ENCODE peak calls at places on chromosomes 16 and 17, in four cellular contexts. I, R, X and M are unnamed samples.

GRCh38 chr17:42290577-42290976 is 2.3 kb downstream of the STAT5A start:
- DNase-seq in I (peak; percentile 16), R (no peak), X (no peak), M (no peak)

GRCh38 chr16:3578610-3579551 is 1.7 kb upstream of the NLRC3 start:
- DNase-seq in I (no peak), R (no peak), X (peak; percentile 69), M (peak; percentile 47)

GRCh38 chr16:49012961-49013726 is 268.5 kb downstream of the CBLN1 start:
- DNase-seq in I (no peak), R (no peak), X (peak; percentile 37), M (no peak)

GRCh38 chr17:2295575-2295974 is 8.0 kb downstream of the SMG6 start:
- DNase-seq in I (no peak), R (peak; percentile 11), X (no peak), M (no peak)

GRCh38 chr16:72013888-72014538 is 5.5 kb downstream of the DHODH start:
- DNase-seq in I (no peak), R (no peak), X (no peak), M (peak; percentile 90)

GRCh38 chr17:38870259-38871165 is 654 bp downstream of the LASP1 start:
- DNase-seq in I (peak; percentile 74), R (peak; percentile 42), X (peak; percentile 79), M (peak; percentile 45)

GRCh38 chr17:19718613-19719364 is 2.4 kb upstream of the SLC47A2 start:
- DNase-seq in I (peak; percentile 74), R (no peak), X (peak; percentile 78), M (peak; percentile 64)

GRCh38 chr17:16106161-16106891 is 106.7 kb downstream of the TTC19 start:
- DNase-seq in I (no peak), R (peak; percentile 79), X (no peak), M (no peak)

GRCh38 chr16:22386976-22387375 is 12.6 kb upstream of the CDR2 start:
- DNase-seq in I (no peak), R (peak; percentile 95), X (no peak), M (no peak)

GRCh38 chr16:46745594-46745993 is 2.5 kb downstream of the MYLK3 start:
- DNase-seq in I (no peak), R (no peak), X (no peak), M (peak; percentile 68)

GRCh38 chr16:83940157-83940556 is 12.9 kb upstream of the OSGIN1 start:
- DNase-seq in I (no peak), R (no peak), X (no peak), M (no peak)

GRCh38 chr16:21194771-21195301 is 16.5 kb downstream of the ZP2 start:
- DNase-seq in I (no peak), R (no peak), X (no peak), M (no peak)

GRCh38 chr16:50956637-50957036 is 194.4 kb downstream of the SALL1 start:
- DNase-seq in I (no peak), R (no peak), X (no peak), M (no peak)

GRCh38 chr16:57594531-57595031 is 33.8 kb upstream of the ADGRG1 start:
- DNase-seq in I (no peak), R (no peak), X (no peak), M (no peak)

GRCh38 chr16:81626181-81626674 is 152.9 kb upstream of the PLCG2 start:
- DNase-seq in I (no peak), R (peak; percentile 61), X (no peak), M (no peak)

GRCh38 chr16:82263456-82264159 is 93.6 kb upstream of the MPHOSPH6 start:
- DNase-seq in I (peak; percentile 61), R (peak; percentile 51), X (peak; percentile 68), M (peak; percentile 68)

GRCh38 chr17:62995377-62995885 is 29.4 kb downstream of the TANC2 start:
- DNase-seq in I (no peak), R (peak; percentile 43), X (no peak), M (peak; percentile 56)

GRCh38 chr16:9008335-9009260 is 44.9 kb upstream of the USP7 start:
- DNase-seq in I (peak; percentile 89), R (peak; percentile 56), X (peak; percentile 93), M (peak; percentile 86)

GRCh38 chr16:72210571-72210970 is 38.6 kb upstream of the PMFBP1 start:
- DNase-seq in I (no peak), R (no peak), X (no peak), M (no peak)

DNA sequence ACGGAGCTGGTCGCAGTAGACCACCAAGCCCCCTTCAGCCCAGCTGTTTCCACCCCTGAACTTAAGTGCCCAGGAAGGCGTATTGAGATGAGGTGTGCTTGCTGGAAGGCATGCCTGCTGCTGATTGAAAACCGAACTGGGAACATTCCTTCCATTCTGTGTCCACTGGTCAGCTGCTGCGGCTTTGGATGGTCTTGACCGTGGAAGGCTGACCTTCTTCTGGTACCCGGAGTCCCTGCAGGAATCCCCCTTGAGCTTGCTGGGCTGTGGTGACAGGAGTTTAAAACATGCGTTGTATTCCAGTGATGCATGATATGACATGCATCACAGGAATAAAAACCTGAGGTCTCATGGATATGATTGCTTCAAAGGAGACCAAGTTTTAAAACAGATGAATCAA is 31.4 kb downstream of the IL4R start:
- DNase-seq in I (no peak), R (no peak), X (no peak), M (no peak)
- H4K5ac ChIP-seq in I (no peak overlapping the region), R (no peak overlapping the region), X (no peak overlapping the region), M (no peak overlapping the region)

GRCh38 chr17:78130439-78131101 is at the start of gene TMC8:
- DNase-seq in I (peak; percentile 67), R (no peak), X (no peak), M (peak; percentile 57)
- H2BK120ac ChIP-seq in I (no peak within 1 kb of the TSS), R (no peak within 1 kb of the TSS), X (peak within 1 kb of the TSS; percentile 24), M (peak within 1 kb of the TSS; percentile 2)

DNA sequence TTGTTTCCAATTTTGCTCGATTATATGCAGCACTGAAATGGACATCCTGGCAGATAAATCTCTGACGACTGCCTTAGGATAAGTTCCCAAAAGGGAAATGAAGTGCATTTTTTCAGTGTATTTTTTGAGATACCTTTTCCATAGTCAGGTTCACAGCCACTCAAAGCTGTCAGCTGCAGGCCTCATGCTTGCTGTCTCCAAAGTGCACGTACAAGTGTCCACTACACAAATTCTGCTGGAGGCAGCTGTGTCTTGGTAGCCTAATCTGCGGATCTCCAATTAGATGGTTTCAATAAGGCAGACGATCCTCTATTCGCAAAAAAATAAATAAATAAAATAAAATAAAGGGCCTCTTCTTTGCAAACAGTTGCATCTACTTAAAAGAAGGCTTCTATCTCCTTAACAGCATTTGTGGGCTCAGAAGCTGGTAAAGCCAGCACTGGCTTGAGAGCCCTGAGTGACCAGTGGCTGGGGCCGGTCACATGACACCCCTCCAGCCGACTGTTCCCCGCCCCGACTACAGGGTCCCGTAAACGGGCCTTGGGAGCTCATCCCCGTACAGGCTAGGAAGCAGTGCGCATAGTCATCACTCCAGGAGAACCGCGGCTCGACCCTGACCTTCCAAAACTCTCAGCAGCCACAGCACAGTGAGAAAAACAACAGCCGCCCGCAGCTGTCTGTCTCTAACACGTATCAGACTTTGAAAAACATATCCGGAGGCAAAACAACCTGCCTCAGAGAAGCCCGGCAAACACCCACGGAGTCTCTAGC is 18.8 kb downstream of the RPH3AL start:
- DNase-seq in I (peak; percentile 81), R (peak; percentile 33), X (peak; percentile 69), M (peak; percentile 51)
- H4K5ac ChIP-seq in I (no peak overlapping the region), R (no peak overlapping the region), X (no peak overlapping the region), M (no peak overlapping the region)

GRCh38 chr17:69134112-69134511 is 7.6 kb downstream of the ABCA6 start:
- DNase-seq in I (no peak), R (no peak), X (no peak), M (no peak)
- H2BK120ac ChIP-seq in I (no peak overlapping the region), R (no peak overlapping the region), X (no peak overlapping the region), M (no peak overlapping the region)

GRCh38 chr16:1198194-1198593 is 26.9 kb downstream of the TPSG1 start:
- DNase-seq in I (no peak), R (no peak), X (no peak), M (no peak)

GRCh38 chr16:1197237-1197866 is 27.7 kb downstream of the TPSG1 start:
- DNase-seq in I (no peak), R (no peak), X (no peak), M (no peak)

GRCh38 chr16:1200014-1200627 is 24.9 kb downstream of the TPSG1 start:
- DNase-seq in I (no peak), R (no peak), X (no peak), M (no peak)

GRCh38 chr16:1201444-1201843 is 23.6 kb downstream of the TPSG1 start:
- DNase-seq in I (no peak), R (no peak), X (no peak), M (no peak)

DNA sequence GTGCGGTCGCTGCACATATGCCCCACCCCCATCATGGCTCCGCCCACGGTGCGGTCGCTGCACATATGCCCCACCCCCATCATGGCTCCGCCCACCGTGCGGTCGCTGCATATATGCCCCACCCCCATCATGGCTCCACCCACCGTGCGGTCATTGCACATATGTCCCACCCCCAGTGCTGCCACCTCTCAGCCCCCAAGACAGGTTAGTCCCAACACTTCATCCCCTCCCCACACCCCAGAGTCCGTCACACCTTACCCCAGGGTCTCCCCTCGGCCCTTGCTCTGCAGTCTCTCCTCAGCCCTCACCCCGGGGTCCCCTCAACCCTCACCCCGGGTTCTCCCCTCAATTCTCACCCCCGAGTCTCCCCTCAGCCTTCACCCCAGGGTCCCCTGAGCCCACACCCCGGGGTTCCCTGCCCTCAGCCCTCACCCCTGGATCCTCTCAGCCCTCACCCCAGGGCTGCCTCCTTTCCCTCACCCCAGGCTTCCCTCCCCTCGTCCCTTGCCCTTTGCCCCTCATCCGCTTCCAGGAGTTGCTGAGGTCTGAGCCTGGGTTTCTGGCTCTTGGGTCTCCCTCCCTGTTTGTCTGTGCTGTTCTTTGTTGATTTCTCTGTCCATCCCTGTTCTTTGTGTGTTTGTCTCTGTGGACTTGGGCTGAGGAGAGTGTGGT is 25.6 kb downstream of the TPSG1 start:
- DNase-seq in I (no peak), R (no peak), X (no peak), M (no peak)
- H4K5ac ChIP-seq in I (no peak overlapping the region), R (no peak overlapping the region), X (no peak overlapping the region), M (no peak overlapping the region)

GRCh38 chr16:2025878-2026460 is 733 bp upstream of the NHERF2 start:
- DNase-seq in I (no peak), R (no peak), X (no peak), M (no peak)

GRCh38 chr16:2024026-2024425 is 2.7 kb upstream of the NHERF2 start:
- DNase-seq in I (no peak), R (no peak), X (no peak), M (no peak)

GRCh38 chr16:2022723-2023097 is 3.1 kb downstream of the NPW start:
- DNase-seq in I (peak; percentile 91), R (peak; percentile 26), X (no peak), M (peak; percentile 93)

GRCh38 chr16:2025251-2025650 is 1.5 kb upstream of the NHERF2 start:
- DNase-seq in I (no peak), R (no peak), X (no peak), M (no peak)

DNA sequence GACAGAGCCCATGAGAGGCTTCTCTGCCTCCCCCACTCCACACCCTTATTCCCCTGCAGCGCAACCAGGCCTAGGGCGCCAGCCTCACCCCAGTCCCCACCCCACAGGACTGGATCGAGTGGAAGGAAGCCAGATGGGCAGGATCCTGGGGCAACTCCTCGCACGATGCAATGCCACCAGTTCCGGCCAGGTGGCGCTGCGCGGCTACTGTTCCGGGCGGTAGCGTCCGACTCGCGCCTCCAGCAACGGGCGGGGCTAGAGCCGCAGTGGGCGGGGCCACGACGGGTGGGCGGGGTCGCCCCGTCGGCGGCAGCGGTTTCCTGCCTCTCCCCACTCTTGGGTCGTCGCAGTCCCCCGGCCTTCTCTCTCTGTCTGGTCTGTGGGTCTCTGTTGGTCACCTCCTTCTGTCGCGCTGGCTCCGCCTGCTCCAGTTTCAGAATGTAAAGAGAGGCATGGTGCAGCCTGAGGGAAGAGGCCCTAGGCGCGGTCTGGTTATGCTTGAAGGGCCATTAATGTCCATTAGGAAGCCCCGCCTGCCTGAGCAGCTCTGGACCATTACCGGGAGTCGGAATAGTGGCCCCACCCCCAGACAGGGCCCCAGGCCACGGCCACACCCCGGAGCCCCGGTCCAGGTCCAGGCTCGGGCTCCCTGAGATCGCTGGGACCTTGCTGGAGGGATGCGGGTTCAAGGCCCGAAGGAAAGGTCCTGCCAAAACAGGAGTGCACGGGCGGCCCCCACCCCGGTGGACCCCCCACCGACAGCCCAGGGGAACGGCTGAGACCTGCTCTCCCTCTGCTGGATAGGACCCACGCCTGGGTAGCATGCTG is 3.4 kb upstream of the NHERF2 start:
- DNase-seq in I (peak; percentile 94), R (peak; percentile 79), X (peak; percentile 100), M (peak; percentile 90)
- H2BK120ac ChIP-seq in I (no peak overlapping the region), R (peak overlapping the region; percentile 82), X (no peak overlapping the region), M (no peak overlapping the region)